ENCODE peak calls at places on chromosome 12, in seven cellular contexts. W is mesendoderm; E is GM23248; M is effector memory CD4-positive, alpha-beta T cell; X is CD8-positive, alpha-beta T cell; Z is colonic mucosa; U is foreskin keratinocyte. O is an unnamed sample.

GRCh38 chr12:49783917-49784676 is 42.7 kb downstream of the TMBIM6 start:
- DNase-seq in W (no peak), E (peak; percentile 79), M (no peak), X (no peak), Z (no peak), U (no peak), O (no peak)

GRCh38 chr12:95385246-95385645 is 88.7 kb upstream of the METAP2 start:
- DNase-seq in W (peak; percentile 11), E (peak; percentile 57), M (no peak), X (no peak), Z (no peak), U (no peak), O (no peak)

GRCh38 chr12:109308534-109309440 is at the start of gene FOXN4:
- DNase-seq in W (peak; percentile 43), E (no peak), M (no peak), X (no peak), Z (no peak), U (no peak), O (no peak)

GRCh38 chr12:100225491-100225890 is 24.9 kb downstream of the ACTR6 start:
- DNase-seq in W (no peak), E (no peak), M (no peak), X (no peak), Z (no peak), U (peak; percentile 95), O (no peak)

GRCh38 chr12:77679701-77680100 is 151.0 kb upstream of the NAV3 start:
- DNase-seq in W (no peak), E (no peak), M (no peak), X (no peak), Z (no peak), U (no peak), O (no peak)

GRCh38 chr12:13198921-13199320 is 2.4 kb downstream of the EMP1 start:
- DNase-seq in W (no peak), E (peak; percentile 84), M (no peak), X (no peak), Z (no peak), U (no peak), O (no peak)

GRCh38 chr12:93571854-93572711 is at the start of gene SOCS2:
- DNase-seq in W (peak; percentile 87), E (peak; percentile 75), M (no peak), X (no peak), Z (peak; percentile 63), U (peak; percentile 32), O (peak; percentile 31)

GRCh38 chr12:2453076-2453806 is 341.5 kb upstream of the FKBP4 start:
- DNase-seq in W (no peak), E (peak; percentile 56), M (no peak), X (no peak), Z (no peak), U (no peak), O (no peak)

GRCh38 chr12:47942327-47943230 is 20.8 kb upstream of the TMEM106C start:
- DNase-seq in W (peak; percentile 71), E (peak; percentile 27), M (peak; percentile 9), X (peak; percentile 37), Z (no peak), U (no peak), O (no peak)

GRCh38 chr12:32558941-32559340 is 120.2 kb upstream of the DNM1L start:
- DNase-seq in W (no peak), E (peak; percentile 85), M (no peak), X (no peak), Z (no peak), U (no peak), O (no peak)

DNA sequence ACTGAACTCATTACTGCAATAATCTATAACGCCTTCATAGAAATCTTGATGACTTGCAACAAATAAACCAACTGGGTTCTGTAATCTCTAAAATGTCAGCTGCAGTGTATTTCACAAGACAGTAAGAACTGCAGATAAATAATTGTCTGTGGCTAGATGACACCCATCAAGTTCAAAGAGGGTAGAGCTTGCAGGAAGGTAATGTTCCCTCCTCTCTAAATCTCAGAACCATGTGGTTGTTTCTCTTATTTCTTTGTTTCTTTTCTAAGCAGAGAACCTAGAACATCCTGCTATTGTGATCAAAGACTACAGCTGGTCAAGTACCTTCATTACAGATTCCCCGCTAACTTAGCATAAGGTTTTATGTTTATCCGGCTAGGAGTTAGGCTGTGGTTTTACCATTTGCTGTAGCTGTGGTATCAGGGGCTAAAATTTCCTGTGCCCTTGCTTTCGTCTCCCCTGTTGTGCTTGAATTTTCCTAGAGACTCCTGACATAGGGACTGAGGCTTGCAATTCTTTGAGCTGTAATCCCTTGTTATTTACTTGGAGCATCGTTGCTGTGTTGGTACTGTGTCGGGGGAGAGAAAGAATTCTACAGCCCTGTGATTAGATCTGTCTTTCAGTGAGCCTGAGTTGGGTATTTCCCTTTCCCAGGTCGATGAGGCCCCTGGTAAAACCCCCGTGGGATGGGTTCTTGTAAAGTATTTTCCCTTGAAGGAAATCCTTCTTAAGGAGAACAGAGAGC is 253.1 kb upstream of the BTG1 start:
- DNase-seq in W (peak; percentile 41), E (no peak), M (no peak), X (no peak), Z (no peak), U (no peak), O (no peak)
- H3K27ac ChIP-seq in W (no peak overlapping the region), E (no peak overlapping the region), M (peak overlapping the region; percentile 78), X (peak overlapping the region; percentile 71), Z (peak overlapping the region; percentile 27), U (no peak overlapping the region), O (no peak overlapping the region)

DNA sequence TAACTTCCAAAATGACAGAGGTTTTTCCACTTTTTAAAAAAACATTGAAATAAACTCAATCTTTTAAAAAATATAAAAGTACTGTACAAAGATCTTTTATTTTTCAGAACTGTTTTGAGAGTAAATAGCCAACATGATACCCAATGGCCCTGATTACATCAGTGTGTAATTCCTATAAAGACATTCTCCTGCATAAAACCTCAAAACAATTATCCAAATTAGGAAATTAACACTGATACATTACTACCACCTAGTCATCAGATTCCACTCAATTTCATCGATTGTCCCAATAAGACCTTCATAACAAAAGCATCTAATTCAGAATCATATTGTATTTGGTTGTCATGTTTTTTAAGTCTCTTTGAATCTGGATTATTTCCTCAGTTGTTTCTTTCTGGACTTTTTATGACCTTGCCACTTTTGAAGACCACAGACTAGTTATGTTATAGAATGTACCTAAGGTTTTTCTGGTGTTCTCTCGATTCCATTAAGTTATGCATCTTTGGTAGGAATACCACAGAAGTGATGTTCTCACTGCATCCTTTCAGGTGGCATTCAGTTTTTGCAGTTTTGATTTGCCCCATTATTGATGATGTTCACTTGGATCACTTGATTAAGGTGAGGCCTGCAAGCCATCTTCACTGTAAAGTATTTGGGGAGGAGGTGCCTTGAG is 4.0 kb upstream of the YEATS4 start:
- DNase-seq in W (no peak), E (no peak), M (no peak), X (no peak), Z (no peak), U (no peak), O (no peak)
- H3K27ac ChIP-seq in W (no peak overlapping the region), E (no peak overlapping the region), M (no peak overlapping the region), X (no peak overlapping the region), Z (no peak overlapping the region), U (no peak overlapping the region), O (no peak overlapping the region)

GRCh38 chr12:19916982-19917381 is 451.4 kb upstream of the PDE3A start:
- DNase-seq in W (no peak), E (no peak), M (no peak), X (no peak), Z (no peak), U (no peak), O (no peak)

GRCh38 chr12:19916193-19916498 is 452.2 kb upstream of the PDE3A start:
- DNase-seq in W (no peak), E (no peak), M (no peak), X (no peak), Z (no peak), U (no peak), O (no peak)

GRCh38 chr12:19912996-19913395 is 455.3 kb upstream of the PDE3A start:
- DNase-seq in W (no peak), E (no peak), M (no peak), X (no peak), Z (peak; percentile 66), U (no peak), O (no peak)

GRCh38 chr12:19910681-19911080 is 457.7 kb upstream of the PDE3A start:
- DNase-seq in W (no peak), E (no peak), M (no peak), X (no peak), Z (no peak), U (no peak), O (no peak)

GRCh38 chr12:19915392-19916192 is 452.7 kb upstream of the PDE3A start:
- DNase-seq in W (peak; percentile 43), E (peak; percentile 57), M (no peak), X (no peak), Z (no peak), U (no peak), O (no peak)
- H3K27ac ChIP-seq in W (no peak overlapping the region), E (no peak overlapping the region), M (no peak overlapping the region), X (no peak overlapping the region), Z (no peak overlapping the region), U (no peak overlapping the region), O (no peak overlapping the region)

GRCh38 chr12:53299454-53300180 is at the start of gene MYG1:
- DNase-seq in W (peak; percentile 97), E (peak; percentile 93), M (peak; percentile 71), X (peak; percentile 77), Z (peak; percentile 92), U (peak; percentile 74), O (peak; percentile 87)
- H3K27ac ChIP-seq in W (peak within 1 kb of the TSS; percentile 18), E (peak within 1 kb of the TSS; percentile 100), M (peak within 1 kb of the TSS; percentile 71), X (peak within 1 kb of the TSS; percentile 60), Z (peak within 1 kb of the TSS; percentile 83), U (peak within 1 kb of the TSS; percentile 11), O (peak within 1 kb of the TSS; percentile 46)

DNA sequence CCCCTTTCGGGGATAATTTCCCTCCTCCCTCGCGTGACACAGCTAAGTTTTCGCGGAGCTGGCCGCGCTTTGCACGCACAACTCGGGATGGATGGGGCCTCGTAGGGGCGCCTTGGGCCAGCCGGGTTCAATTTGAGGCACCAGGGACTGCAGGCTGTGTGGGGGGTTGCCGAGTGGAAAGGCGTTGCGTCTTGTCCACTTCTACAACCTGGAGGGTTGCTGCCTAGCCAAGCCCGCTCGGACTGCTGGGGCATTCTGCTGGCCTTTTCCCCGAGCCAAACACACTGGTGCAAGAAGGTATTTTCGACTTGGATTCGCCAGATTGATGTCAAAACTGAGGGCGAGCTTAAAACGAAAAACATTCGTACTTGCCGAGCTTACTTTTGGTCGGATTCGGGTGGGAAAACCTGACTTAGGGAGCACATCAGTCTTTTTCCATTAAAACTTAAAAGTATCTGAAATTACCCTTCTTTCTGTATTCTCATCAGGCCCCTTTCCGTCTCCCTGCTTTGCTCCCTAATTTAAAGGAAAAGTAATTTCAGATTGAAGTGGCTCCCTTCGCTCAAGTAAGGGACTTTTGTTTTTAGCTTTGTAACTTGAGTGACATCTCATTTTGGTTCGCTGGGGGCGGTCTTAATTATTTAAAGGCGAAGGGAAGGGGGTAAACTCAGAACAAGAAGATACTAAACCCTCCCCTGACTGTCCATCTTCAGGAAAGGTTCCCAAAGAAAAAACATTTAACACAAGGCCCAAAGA is 14.3 kb downstream of the TBX3 start:
- DNase-seq in W (peak; percentile 72), E (peak; percentile 89), M (no peak), X (no peak), Z (no peak), U (peak; percentile 62), O (no peak)
- H3K27ac ChIP-seq in W (peak overlapping the region; percentile 35), E (peak overlapping the region; percentile 96), M (no peak overlapping the region), X (no peak overlapping the region), Z (no peak overlapping the region), U (peak overlapping the region; percentile 79), O (no peak overlapping the region)

GRCh38 chr12:96500686-96501085 is 11.3 kb downstream of the CFAP54 start:
- DNase-seq in W (no peak), E (peak; percentile 54), M (no peak), X (no peak), Z (no peak), U (no peak), O (no peak)
- H3K27ac ChIP-seq in W (no peak overlapping the region), E (peak overlapping the region; percentile 89), M (peak overlapping the region; percentile 64), X (no peak overlapping the region), Z (peak overlapping the region; percentile 55), U (peak overlapping the region; percentile 59), O (no peak overlapping the region)